ENCODE peak calls at places on chromosomes 16 and 17, in nine cellular contexts. A, Y, M, Z, I, R, F, D and N are unnamed samples.

GRCh38 chr17:11996722-11997146 is 541 bp downstream of the ZNF18 start:
- DNase-seq in F (no peak), R (peak), A (peak), I (peak), D (no peak), Y (peak), M (no peak), Z (no peak), N (peak)

GRCh38 chr17:63973930-63974593 is 1.3 kb upstream of the SCN4A start:
- DNase-seq in M (no peak), F (no peak), D (no peak), R (no peak), Z (no peak), I (no peak), A (peak), Y (no peak), N (peak)

GRCh38 chr17:48596735-48597491 is 3.3 kb upstream of the HOXB5 start:
- DNase-seq in R (no peak), F (no peak), M (peak), Y (no peak), I (no peak), Z (no peak), D (no peak), A (no peak), N (no peak)

GRCh38 chr17:79388556-79389295 is 222.1 kb downstream of the RBFOX3 start:
- DNase-seq in R (peak), Y (peak), Z (no peak), A (peak), M (no peak), D (peak), F (peak), I (peak), N (peak)

GRCh38 chr17:66415366-66416206 is 113.2 kb downstream of the PRKCA start:
- DNase-seq in F (no peak), A (no peak), I (no peak), R (no peak), Z (no peak), D (no peak), M (no peak), Y (peak), N (no peak)

GRCh38 chr16:12833939-12834338 is 30.3 kb upstream of the CPPED1 start:
- DNase-seq in Z (no peak), I (peak), A (no peak), M (no peak), F (no peak), D (no peak), Y (no peak), R (no peak), N (peak)

GRCh38 chr16:23847251-23847650 is 11.5 kb downstream of the PRKCB start:
- DNase-seq in Y (no peak), R (no peak), I (no peak), F (no peak), A (no peak), D (no peak), Z (no peak), M (no peak), N (no peak)

GRCh38 chr17:28744104-28744801 is 442 bp downstream of the TRAF4 start:
- DNase-seq in R (peak), F (peak), Z (peak), D (no peak), M (peak), I (peak), Y (peak), A (peak), N (no peak)

GRCh38 chr16:26721290-26721689 is 345.4 kb upstream of the C16orf82 start:
- DNase-seq in Z (no peak), M (no peak), Y (no peak), R (no peak), F (no peak), A (no peak), I (no peak), D (no peak), N (no peak)

GRCh38 chr16:55711959-55712876 is 56.4 kb downstream of the SLC6A2 start:
- DNase-seq in M (peak), Z (peak), Y (peak), R (peak), D (peak), I (peak), A (peak), F (peak), N (peak)

GRCh38 chr17:27657620-27658019 is 26.6 kb downstream of the LGALS9 start:
- DNase-seq in I (no peak), F (no peak), M (no peak), R (peak), Y (no peak), D (no peak), A (no peak), Z (no peak), N (no peak)

GRCh38 chr17:7042507-7043194 is 1.2 kb downstream of the SLC16A11 start:
- DNase-seq in I (no peak), R (no peak), Y (no peak), A (no peak), Z (no peak), F (no peak), M (no peak), D (no peak), N (no peak)

GRCh38 chr17:78748048-78748729 is 33.9 kb downstream of the CYTH1 start:
- DNase-seq in D (no peak), I (no peak), R (no peak), Z (no peak), F (peak), M (no peak), A (peak), Y (peak), N (no peak)

GRCh38 chr16:17829826-17830225 is 359.1 kb upstream of the XYLT1 start:
- DNase-seq in A (no peak), F (no peak), D (no peak), Z (no peak), M (no peak), I (no peak), R (no peak), Y (no peak), N (no peak)

GRCh38 chr16:66070140-66070887 is 296.2 kb upstream of the CDH5 start:
- DNase-seq in I (peak), F (peak), A (peak), R (no peak), D (peak), Y (peak), Z (peak), M (peak), N (no peak)

GRCh38 chr17:17044846-17045561 is 2.7 kb downstream of the MPRIP start:
- DNase-seq in F (peak), I (peak), A (no peak), Y (peak), Z (peak), M (peak), R (peak), D (peak), N (peak)

GRCh38 chr17:27339198-27339835 is 45.4 kb downstream of the WSB1 start:
- DNase-seq in R (no peak), M (no peak), Y (no peak), I (peak), A (no peak), F (no peak), Z (no peak), D (no peak), N (no peak)

GRCh38 chr17:80107231-80108021 is 6.0 kb downstream of the GAA start:
- DNase-seq in I (no peak), Y (no peak), D (no peak), A (no peak), R (no peak), Z (no peak), F (no peak), M (no peak), N (no peak)

GRCh38 chr16:31472559-31473203 is 729 bp downstream of the TGFB1I1 start:
- DNase-seq in R (peak), M (peak), I (peak), D (peak), F (peak), A (peak), Z (peak), Y (peak), N (peak)

GRCh38 chr16:87421369-87421912 is 29.3 kb downstream of the MAP1LC3B start:
- DNase-seq in F (no peak), Y (no peak), R (no peak), Z (no peak), M (no peak), A (no peak), I (no peak), D (no peak), N (no peak)

GRCh38 chr17:74172700-74173099 is 30.8 kb upstream of the RPL38 start:
- DNase-seq in Z (no peak), A (no peak), F (no peak), D (no peak), I (no peak), R (no peak), Y (no peak), M (no peak), N (no peak)

GRCh38 chr16:3094289-3095027 is 4.6 kb downstream of the ZSCAN10 start:
- DNase-seq in D (no peak), M (no peak), Z (no peak), F (peak), I (no peak), A (peak), R (peak), Y (no peak), N (peak)

GRCh38 chr16:83200005-83200779 is 573.4 kb downstream of the CDH13 start:
- DNase-seq in Y (no peak), D (peak), A (no peak), R (no peak), F (no peak), Z (no peak), M (no peak), I (no peak), N (no peak)

GRCh38 chr17:42677921-42678781 is 1.4 kb upstream of the PLEKHH3 start:
- DNase-seq in Z (peak), D (peak), I (peak), R (peak), M (peak), A (peak), Y (peak), F (peak), N (peak)
- TF ChIP-seq POLR2A in Z (no peak), D (peak), I (peak), R (peak), M (no peak), A (peak), Y (peak), F (peak), N (peak)

GRCh38 chr16:85897384-85897783 is 1.6 kb upstream of the IRF8 start:
- DNase-seq in I (no peak), D (no peak), Z (no peak), Y (no peak), R (no peak), A (no peak), M (no peak), F (no peak), N (no peak)
- TF ChIP-seq POLR2A in I (no peak), D (no peak), Z (no peak), Y (no peak), R (no peak), A (no peak), M (no peak), F (no peak), N (no peak)

GRCh38 chr17:82737981-82738877 is 2.8 kb downstream of the FN3K start:
- DNase-seq in F (peak), R (peak), Y (peak), M (no peak), Z (no peak), D (peak), A (no peak), I (peak), N (no peak)

GRCh38 chr17:82729479-82730260 is 5.7 kb upstream of the FN3K start:
- DNase-seq in M (no peak), Y (no peak), F (no peak), A (no peak), I (no peak), D (no peak), Z (no peak), R (no peak), N (no peak)

GRCh38 chr17:82736511-82737185 is 1.2 kb downstream of the FN3K start:
- DNase-seq in M (no peak), I (no peak), A (no peak), D (no peak), Y (no peak), R (no peak), F (no peak), Z (no peak), N (no peak)

GRCh38 chr17:82732118-82732743 is 3.2 kb upstream of the FN3K start:
- DNase-seq in F (no peak), D (no peak), A (no peak), Y (no peak), Z (no peak), I (no peak), R (no peak), M (no peak), N (no peak)

DNA sequence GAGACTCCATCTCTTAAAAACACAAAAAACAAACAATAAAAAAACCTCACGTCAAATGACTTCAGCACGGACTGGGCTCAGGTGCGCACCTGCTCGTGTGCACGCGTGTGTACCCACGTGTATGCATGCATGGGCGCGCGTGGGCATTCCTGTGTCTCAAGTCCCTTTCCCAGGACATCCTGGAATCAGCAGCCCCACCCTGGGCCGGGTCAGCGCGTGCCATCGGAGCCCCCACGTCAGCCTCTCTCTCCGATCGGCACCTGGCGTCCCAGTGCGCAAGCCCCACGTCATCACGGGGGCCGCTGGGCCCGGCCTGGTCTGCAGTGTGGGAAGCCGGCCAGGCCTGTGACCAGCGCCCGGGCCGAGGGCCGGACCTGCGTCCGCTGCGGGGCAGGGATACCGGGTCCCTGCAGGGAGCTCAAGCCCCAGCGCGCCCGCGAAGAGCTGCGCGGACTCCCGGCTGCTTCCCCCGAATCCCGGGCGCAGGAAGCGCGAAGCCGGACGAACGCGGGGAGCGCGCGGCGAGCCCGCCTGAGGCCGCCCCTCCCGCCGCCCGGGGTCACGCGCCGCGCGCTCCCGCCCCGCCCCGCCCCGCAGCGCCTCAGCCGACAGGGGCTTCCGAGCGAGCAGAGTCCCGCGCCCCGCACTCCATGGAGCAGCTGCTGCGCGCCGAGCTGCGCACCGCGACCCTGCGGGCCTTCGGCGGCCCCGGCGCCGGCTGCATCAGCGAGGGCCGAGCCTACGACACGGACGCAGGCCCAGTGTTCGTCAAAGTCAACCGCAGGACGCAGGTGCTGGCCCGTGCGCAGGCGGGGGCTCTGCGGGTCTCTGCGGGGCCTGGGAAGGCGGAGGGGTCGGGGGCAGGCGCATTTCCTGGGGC is at the start of gene FN3K:
- DNase-seq in F (peak), D (peak), Y (peak), R (peak), I (peak), A (peak), Z (peak), M (peak), N (no peak)
- TF ChIP-seq POLR2A in F (peak), D (peak), Y (peak), R (peak), I (peak), A (peak), Z (no peak), M (no peak), N (peak)

DNA sequence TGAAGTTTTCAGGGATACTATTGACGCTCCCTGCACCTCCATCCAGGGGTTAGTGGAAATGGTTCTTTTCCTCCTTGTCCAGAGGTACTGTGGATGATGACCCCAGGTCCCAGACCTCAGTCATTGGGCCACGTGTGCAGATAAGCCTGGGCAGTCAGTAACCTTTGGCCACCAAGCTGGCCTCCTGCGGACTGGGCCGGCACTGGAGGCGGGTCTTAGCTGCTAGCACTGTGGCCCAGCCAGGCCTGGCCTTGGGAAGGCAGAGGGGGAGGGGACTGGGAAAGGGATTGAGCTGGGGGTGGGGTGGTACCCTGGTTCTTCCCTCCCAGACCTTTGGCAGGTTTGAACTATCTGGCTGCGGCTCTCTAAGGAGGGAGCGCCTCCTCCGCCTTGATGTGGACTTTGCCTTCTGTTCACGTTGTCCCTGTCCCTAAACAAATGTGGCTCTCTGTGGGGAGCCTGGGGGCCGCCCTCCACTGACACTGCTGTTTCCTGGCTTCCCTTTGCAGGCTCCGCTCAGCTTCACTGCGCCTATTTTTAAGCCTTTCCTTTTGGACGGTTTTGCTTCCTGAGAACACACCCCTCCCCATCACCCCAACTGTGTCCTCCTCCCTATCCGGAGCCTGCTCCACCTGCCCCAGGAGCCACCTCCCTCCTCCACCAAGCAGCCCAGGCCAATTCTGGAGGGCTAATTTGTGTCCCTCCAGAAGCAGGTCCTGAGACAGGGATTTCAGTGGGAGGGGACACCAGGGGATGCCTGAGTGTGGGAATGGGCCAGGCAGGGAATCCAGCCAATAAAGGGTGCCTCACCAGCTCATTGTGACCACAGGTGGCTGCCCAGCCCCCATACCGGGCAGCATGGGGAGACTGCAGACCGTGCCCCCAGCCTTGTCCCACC is 251.9 kb downstream of the SEC14L1 start:
- DNase-seq in D (peak), R (no peak), F (peak), M (no peak), A (peak), Y (peak), I (peak), Z (no peak), N (no peak)
- TF ChIP-seq POLR2A in D (no peak), R (no peak), F (peak), M (no peak), A (no peak), Y (no peak), I (no peak), Z (no peak), N (no peak)

GRCh38 chr17:51259574-51260236 is at the start of gene MBTD1:
- DNase-seq in Z (peak), I (peak), Y (peak), D (peak), M (peak), A (peak), F (peak), R (peak), N (peak)
- TF ChIP-seq POLR2A in Z (peak), I (no peak), Y (no peak), D (peak), M (no peak), A (peak), F (no peak), R (no peak), N (peak)

GRCh38 chr16:89870440-89870839 is 3.0 kb upstream of the TCF25 start:
- DNase-seq in M (no peak), A (no peak), R (no peak), Z (no peak), D (no peak), F (no peak), Y (no peak), I (no peak), N (no peak)

GRCh38 chr16:89871895-89872294 is 1.5 kb upstream of the TCF25 start:
- DNase-seq in D (no peak), M (no peak), F (no peak), Y (no peak), I (no peak), Z (no peak), R (no peak), A (no peak), N (no peak)

GRCh38 chr16:89869911-89870310 is 3.5 kb upstream of the TCF25 start:
- DNase-seq in Z (no peak), A (no peak), R (no peak), F (no peak), Y (no peak), D (no peak), M (no peak), I (no peak), N (no peak)

GRCh38 chr16:89873822-89874689 is 664 bp downstream of the TCF25 start:
- DNase-seq in R (peak), Y (peak), Z (peak), A (peak), M (peak), F (peak), I (peak), D (peak), N (peak)

GRCh38 chr16:89873109-89873821 is at the start of gene TCF25:
- DNase-seq in Z (peak), A (peak), M (peak), D (peak), I (peak), F (peak), Y (peak), R (peak), N (peak)
- TF ChIP-seq POLR2A in Z (peak), A (peak), M (peak), D (peak), I (peak), F (peak), Y (peak), R (peak), N (peak)

DNA sequence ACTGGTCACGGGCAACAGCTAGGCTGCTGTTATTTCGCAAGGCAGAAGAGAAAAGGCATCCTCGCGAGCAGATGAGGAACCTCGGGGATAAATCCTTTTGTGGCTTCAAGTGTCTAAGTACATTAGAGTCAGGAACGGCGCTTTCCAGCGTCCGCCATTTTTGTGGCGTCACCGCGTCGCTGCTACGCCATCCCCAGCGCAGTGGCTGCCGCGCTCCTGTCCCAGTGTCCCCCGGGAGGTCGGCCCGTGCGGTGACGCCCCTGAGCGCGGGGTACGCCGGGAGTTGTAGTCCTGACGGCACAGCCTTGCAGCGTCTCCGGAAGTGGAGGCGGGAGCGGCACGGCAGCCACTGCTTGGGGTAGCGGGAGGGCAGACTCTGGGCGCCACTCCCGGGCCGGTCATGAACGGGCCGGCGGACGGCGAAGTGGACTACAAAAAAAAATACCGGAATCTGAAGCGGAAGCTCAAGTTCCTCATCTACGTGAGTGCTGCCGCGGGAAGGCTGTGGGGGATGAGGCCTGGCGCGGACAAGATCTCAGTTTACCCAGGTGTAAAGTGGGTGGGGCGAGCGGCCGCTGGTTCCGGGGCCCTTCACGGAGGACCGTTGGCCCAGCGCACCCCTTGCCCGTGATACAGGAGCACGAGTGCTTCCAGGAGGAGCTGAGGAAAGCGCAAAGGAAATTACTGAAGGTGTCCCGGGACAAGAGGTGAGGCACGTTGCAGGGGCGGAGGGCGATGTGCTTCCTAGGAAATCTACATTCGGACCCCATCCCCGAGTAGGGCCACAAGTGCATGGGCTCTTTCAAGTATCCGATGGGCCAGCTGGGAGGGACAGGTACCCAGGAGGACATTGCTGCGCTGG is at the start of gene INO80E:
- DNase-seq in D (peak), Z (peak), I (peak), F (peak), Y (peak), M (peak), A (peak), R (peak), N (peak)
- TF ChIP-seq POLR2A in D (peak), Z (no peak), I (no peak), F (peak), Y (peak), M (peak), A (peak), R (peak), N (peak)